ENCODE peak calls at places on chromosomes 4 and X, in four cellular contexts. One of them, this sample, is unnamed. For H3K4me1 and H3K27me3, the result is how much of the 10 kb centered on the place peaks cover.

GRCh38 chr4:15457401-15458201 is 12.1 kb upstream of the CC2D2A start:
- DNase-seq in PC-9: no peak
- DNase-seq in thoracic aorta: no peak
- DNase-seq in tibial artery: no peak
- DNase-seq in this sample: no peak

GRCh38 chrX:76279007-76279406 is 106.1 kb downstream of the PBDC1 start:
- DNase-seq in PC-9: no peak
- DNase-seq in tibial artery: no peak
- DNase-seq in thoracic aorta: no peak
- DNase-seq in this sample: peak

GRCh38 chr4:109163493-109163892 is 139.0 kb downstream of the COL25A1 start:
- DNase-seq in PC-9: no peak
- DNase-seq in thoracic aorta: no peak
- DNase-seq in tibial artery: no peak
- DNase-seq in this sample: no peak

GRCh38 chr4:23006756-23007155 is 314.0 kb downstream of the GBA3 start:
- DNase-seq in PC-9: no peak
- DNase-seq in tibial artery: no peak
- DNase-seq in thoracic aorta: no peak
- DNase-seq in this sample: no peak

GRCh38 chr4:113952452-113953029 is 26.9 kb downstream of the ARSJ start:
- DNase-seq in thoracic aorta: no peak
- DNase-seq in PC-9: no peak
- DNase-seq in tibial artery: no peak
- DNase-seq in this sample: no peak

GRCh38 chr4:43339435-43339834 is 446.9 kb downstream of the GRXCR1 start:
- DNase-seq in thoracic aorta: no peak
- DNase-seq in PC-9: no peak
- DNase-seq in tibial artery: no peak
- DNase-seq in this sample: no peak

GRCh38 chr4:183098080-183098722 is 856 bp upstream of the WWC2 start:
- DNase-seq in PC-9: no peak
- DNase-seq in thoracic aorta: no peak
- DNase-seq in tibial artery: peak
- DNase-seq in this sample: peak

GRCh38 chrX:132876509-132876837 is 82.0 kb downstream of the HS6ST2 start:
- DNase-seq in tibial artery: no peak
- DNase-seq in thoracic aorta: no peak
- DNase-seq in PC-9: no peak
- DNase-seq in this sample: no peak

GRCh38 chr4:122003335-122003734 is 51.5 kb upstream of the TRPC3 start:
- DNase-seq in PC-9: no peak
- DNase-seq in tibial artery: no peak
- DNase-seq in thoracic aorta: no peak
- DNase-seq in this sample: no peak

GRCh38 chr4:41610474-41610873 is 72.5 kb downstream of the LIMCH1 start:
- DNase-seq in thoracic aorta: no peak
- DNase-seq in PC-9: no peak
- DNase-seq in tibial artery: no peak
- DNase-seq in this sample: no peak

GRCh38 chr4:8729408-8730149 is 137.0 kb downstream of the CPZ start:
- DNase-seq in tibial artery: no peak
- DNase-seq in PC-9: no peak
- DNase-seq in thoracic aorta: no peak
- DNase-seq in this sample: no peak

GRCh38 chr4:182929296-182929695 is 12.1 kb upstream of the DCTD start:
- DNase-seq in tibial artery: no peak
- DNase-seq in thoracic aorta: no peak
- DNase-seq in PC-9: no peak
- DNase-seq in this sample: no peak

GRCh38 chrX:138890491-138890890 is 179.0 kb upstream of the FGF13 start:
- DNase-seq in thoracic aorta: no peak
- DNase-seq in tibial artery: no peak
- DNase-seq in PC-9: no peak
- DNase-seq in this sample: no peak

GRCh38 chr4:2244947-2245786 is 3.2 kb upstream of the HAUS3 start:
- DNase-seq in thoracic aorta: no peak
- DNase-seq in tibial artery: no peak
- DNase-seq in PC-9: no peak
- DNase-seq in this sample: no peak

GRCh38 chr4:2246384-2247127 is 4.6 kb upstream of the HAUS3 start:
- DNase-seq in thoracic aorta: no peak
- DNase-seq in tibial artery: no peak
- DNase-seq in PC-9: no peak
- DNase-seq in this sample: no peak

GRCh38 chr4:2243682-2244380 is 1.9 kb upstream of the HAUS3 start:
- DNase-seq in tibial artery: peak
- DNase-seq in thoracic aorta: no peak
- DNase-seq in PC-9: no peak
- DNase-seq in this sample: peak

GRCh38 chr4:2247128-2248043 is 5.5 kb upstream of the HAUS3 start:
- DNase-seq in tibial artery: no peak
- DNase-seq in PC-9: no peak
- DNase-seq in thoracic aorta: no peak
- DNase-seq in this sample: no peak

DNA sequence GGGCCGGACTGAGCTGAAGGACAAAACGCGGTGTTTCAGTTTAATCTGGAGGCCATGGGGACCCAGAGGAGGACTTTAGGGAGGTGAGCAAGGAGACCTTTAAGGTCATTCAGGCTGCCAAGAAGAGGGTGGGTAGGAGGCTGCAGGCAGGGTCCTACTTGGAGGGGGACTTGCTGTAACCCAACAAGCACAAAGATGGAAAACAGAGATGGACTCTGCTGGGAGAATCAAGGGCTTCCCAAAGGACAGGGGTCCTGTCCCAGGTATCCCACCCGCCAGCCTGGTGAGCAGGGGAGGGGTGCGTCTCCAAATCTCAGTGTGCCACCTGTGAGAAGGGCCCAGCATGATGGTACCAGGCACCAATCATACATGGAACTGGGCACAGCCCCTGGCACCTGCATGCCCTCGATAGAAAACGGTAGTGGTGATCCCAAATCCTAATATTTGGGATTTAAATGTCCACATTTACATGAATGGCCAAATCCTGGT is 3.9 kb upstream of the HAUS3 start:
- DNase-seq in PC-9: no peak
- DNase-seq in tibial artery: no peak
- DNase-seq in thoracic aorta: no peak
- DNase-seq in this sample: no peak
- H3K4me1 ChIP-seq in PC-9: under half
- H3K4me1 ChIP-seq in tibial artery: under half
- H3K4me1 ChIP-seq in thoracic aorta: under half
- H3K4me1 ChIP-seq in this sample: under half

GRCh38 chrX:634306-634958 is 3.8 kb downstream of the SHOX start:
- DNase-seq in tibial artery: no peak
- DNase-seq in thoracic aorta: no peak
- DNase-seq in PC-9: no peak
- DNase-seq in this sample: no peak
- H3K27me3 ChIP-seq in tibial artery: under half
- H3K27me3 ChIP-seq in thoracic aorta: under half
- H3K27me3 ChIP-seq in PC-9: under half
- H3K27me3 ChIP-seq in this sample: half or more

DNA sequence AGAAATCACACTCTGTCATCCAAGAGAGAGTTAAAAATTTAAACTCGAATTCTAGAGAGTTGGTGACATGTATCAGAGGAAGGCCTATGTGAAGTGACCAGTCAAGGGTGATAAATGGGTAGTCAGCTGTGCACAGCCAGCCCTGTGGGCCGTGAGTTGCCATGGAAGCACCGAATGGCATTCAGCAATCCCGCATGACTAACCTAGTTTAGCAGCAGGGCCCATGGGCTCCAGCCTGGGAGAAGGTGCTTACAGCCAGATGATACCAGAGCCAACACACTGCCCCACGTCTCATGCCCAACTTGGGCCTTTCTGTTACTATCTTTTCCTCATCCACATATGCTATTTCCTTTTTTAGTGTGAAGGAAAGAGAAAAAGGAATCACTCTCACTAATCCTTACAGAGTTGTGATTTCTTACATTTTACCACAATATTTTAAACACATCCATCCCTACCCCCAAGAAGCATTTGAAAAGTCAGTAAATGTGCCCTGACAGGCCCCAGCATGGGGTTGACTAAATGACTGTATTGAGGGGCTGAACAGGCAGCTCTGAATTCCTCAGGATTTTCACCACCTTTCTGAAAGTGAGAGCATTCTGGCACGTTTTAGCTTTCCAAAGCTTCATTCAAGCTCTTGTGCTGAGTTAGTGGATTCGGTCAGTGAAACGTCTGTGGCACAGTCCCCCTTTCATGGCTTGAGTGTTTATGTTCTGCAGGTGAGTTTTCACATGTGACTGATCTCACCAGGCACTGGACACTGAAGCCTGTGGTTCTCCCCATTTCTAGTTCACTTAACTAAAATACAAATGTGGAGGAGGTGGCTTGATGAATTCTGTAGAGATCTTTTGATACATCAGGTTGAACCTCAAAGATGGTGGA is 104.3 kb downstream of the AFF1 start:
- DNase-seq in PC-9: no peak
- DNase-seq in thoracic aorta: peak
- DNase-seq in tibial artery: peak
- DNase-seq in this sample: no peak
- H3K4me1 ChIP-seq in PC-9: under half
- H3K4me1 ChIP-seq in thoracic aorta: half or more
- H3K4me1 ChIP-seq in tibial artery: half or more
- H3K4me1 ChIP-seq in this sample: under half

GRCh38 chrX:153886915-153887314 is 942 bp upstream of the L1CAM start:
- DNase-seq in tibial artery: no peak
- DNase-seq in thoracic aorta: no peak
- DNase-seq in PC-9: peak
- DNase-seq in this sample: no peak

GRCh38 chrX:153884136-153885076 is 1.6 kb downstream of the L1CAM start:
- DNase-seq in tibial artery: no peak
- DNase-seq in PC-9: peak
- DNase-seq in thoracic aorta: no peak
- DNase-seq in this sample: no peak

GRCh38 chrX:153887385-153887784 is 1.4 kb upstream of the L1CAM start:
- DNase-seq in PC-9: no peak
- DNase-seq in tibial artery: no peak
- DNase-seq in thoracic aorta: no peak
- DNase-seq in this sample: no peak

GRCh38 chrX:153885208-153885787 is 675 bp downstream of the L1CAM start:
- DNase-seq in thoracic aorta: no peak
- DNase-seq in tibial artery: no peak
- DNase-seq in PC-9: no peak
- DNase-seq in this sample: no peak

DNA sequence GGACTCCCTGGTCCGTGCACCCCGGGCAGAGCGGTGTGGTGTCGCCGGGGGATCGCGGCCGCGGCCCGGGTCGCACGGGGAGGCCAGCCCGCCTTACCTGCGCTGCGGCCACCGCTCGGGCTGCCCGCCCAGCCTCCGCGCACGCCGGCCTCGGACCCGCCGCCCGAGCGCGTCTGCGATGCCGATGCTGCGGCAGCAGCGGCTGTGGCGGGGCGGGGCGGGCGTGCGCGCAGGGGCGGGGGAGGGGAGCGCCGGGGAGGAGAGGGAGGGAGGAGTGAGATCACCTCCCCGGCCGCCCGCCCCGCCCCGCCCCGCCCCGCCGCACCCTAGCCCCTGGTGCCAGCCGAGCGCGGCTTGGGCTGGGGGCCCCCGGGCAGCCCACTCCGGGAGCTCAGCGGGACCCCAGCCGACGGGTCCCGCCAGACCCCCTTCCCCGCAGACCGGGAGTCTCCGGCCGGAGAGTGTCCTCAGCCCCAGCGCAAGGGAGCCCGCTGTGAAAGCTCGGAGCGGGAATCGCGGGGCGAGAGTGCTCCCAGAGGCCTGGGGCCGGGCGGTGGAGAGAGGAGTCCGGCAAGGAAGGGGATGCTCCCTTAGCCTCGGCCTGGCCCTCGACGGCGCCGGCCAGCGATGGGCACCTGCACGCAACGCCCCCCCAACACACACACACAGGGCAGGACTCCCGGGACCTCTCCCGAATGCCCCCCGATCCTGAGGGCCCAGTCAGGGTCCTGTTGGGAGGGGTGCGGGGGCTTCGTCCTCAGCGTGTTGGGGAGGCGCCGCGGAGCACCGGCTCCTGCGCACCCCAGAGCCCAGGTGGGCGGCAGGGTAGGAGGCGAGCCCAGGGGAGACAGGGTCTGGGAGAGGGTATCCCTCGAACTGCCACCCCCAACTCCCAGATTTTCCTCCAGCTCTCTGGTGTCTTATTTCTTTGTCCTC is at the start of gene L1CAM:
- DNase-seq in PC-9: no peak
- DNase-seq in tibial artery: no peak
- DNase-seq in thoracic aorta: no peak
- DNase-seq in this sample: no peak
- H3K27me3 ChIP-seq in PC-9: under half
- H3K27me3 ChIP-seq in tibial artery: under half
- H3K27me3 ChIP-seq in thoracic aorta: under half
- H3K27me3 ChIP-seq in this sample: under half

DNA sequence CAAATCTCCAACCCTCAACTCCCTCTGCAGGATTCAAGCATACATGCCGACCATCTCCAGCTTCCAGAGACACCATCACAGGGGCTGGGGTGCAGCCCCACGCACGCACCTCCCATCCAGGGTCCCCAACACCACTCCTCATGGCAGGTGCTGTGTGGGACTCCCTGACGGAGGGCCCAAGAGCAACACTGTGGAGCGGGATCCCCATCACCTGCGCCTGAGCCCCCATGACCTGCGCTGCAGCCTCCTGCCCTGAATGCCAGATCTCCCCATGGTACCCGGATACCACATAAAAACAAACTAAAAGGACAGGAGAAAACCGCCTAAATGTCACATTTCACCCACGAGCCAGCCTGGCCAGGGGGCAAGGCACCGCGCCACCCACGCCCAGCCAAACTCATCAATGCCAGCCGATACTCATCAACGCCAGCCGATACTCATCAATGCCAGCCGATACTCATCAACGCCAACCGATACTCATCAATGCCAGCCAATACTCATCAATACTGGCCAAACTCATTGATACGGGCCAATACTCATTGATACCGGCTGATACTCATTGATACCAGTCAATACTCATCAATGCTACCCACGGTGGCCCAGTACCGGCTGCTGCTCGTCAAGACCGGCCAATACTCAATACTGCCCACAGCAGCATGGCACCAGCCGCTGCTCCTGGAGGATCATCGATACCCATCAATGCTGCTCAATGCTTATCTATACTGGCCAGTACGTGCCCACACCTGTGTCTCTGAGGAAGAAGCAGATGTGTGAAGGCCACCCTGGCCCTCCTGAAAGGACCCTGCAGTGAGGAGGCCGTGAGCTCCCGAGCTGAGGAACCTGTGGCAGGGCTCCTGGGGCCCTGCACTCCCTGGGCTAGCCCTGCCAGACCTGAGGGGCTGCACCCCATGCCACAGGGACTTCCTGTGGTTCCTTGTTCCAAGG is 6.2 kb downstream of the CTBP1 start:
- DNase-seq in tibial artery: peak
- DNase-seq in PC-9: no peak
- DNase-seq in thoracic aorta: no peak
- DNase-seq in this sample: no peak
- H3K4me1 ChIP-seq in tibial artery: half or more
- H3K4me1 ChIP-seq in PC-9: under half
- H3K4me1 ChIP-seq in thoracic aorta: half or more
- H3K4me1 ChIP-seq in this sample: under half